ENCODE peak calls at places on chromosomes 6 and 20, in seven cellular contexts. S, P, Y, N, E, X and M are unnamed samples.

GRCh38 chr20:57141492-57141891 is 124.9 kb downstream of the BMP7 start:
- DNase-seq in X (no peak), N (no peak), Y (no peak), P (no peak), E (no peak), S (no peak), M (no peak)

GRCh38 chr20:51563597-51564332 is 21.2 kb upstream of the NFATC2 start:
- DNase-seq in E (peak; percentile 51), Y (peak; percentile 67), X (peak; percentile 73), S (peak; percentile 86), P (peak; percentile 87), N (peak; percentile 90), M (no peak)

GRCh38 chr6:21500894-21501293 is 92.7 kb upstream of the SOX4 start:
- DNase-seq in S (no peak), N (no peak), X (no peak), Y (no peak), P (no peak), E (no peak), M (no peak)

GRCh38 chr20:32626859-32627636 is 41.9 kb upstream of the NOL4L start:
- DNase-seq in S (no peak), Y (peak; percentile 29), X (no peak), E (no peak), N (no peak), P (no peak), M (no peak)

GRCh38 chr6:154613137-154613676 is 102.7 kb upstream of the CNKSR3 start:
- DNase-seq in X (no peak), Y (no peak), E (no peak), S (peak; percentile 79), N (no peak), P (peak; percentile 95), M (no peak)

GRCh38 chr6:3776881-3777507 is 25.5 kb upstream of the PXDC1 start:
- DNase-seq in P (no peak), Y (no peak), N (no peak), X (no peak), S (no peak), E (no peak), M (no peak)

GRCh38 chr20:37299718-37300529 is 10.5 kb downstream of the MANBAL start:
- DNase-seq in E (no peak), X (no peak), Y (no peak), S (peak; percentile 65), P (peak; percentile 65), N (no peak), M (no peak)

GRCh38 chr6:686528-686927 is 6.4 kb downstream of the EXOC2 start:
- DNase-seq in N (no peak), S (no peak), X (no peak), Y (no peak), E (no peak), P (no peak), M (no peak)

GRCh38 chr6:30164714-30165113 is 1.4 kb downstream of the TRIM15 start:
- DNase-seq in P (no peak), N (no peak), Y (no peak), X (no peak), S (no peak), E (no peak), M (no peak)

GRCh38 chr20:33551778-33552177 is 61.9 kb downstream of the CBFA2T2 start:
- DNase-seq in P (peak; percentile 66), S (peak; percentile 73), N (no peak), Y (no peak), E (no peak), X (no peak), M (no peak)

GRCh38 chr6:144149894-144150672 is at the start of gene STX11:
- DNase-seq in X (peak; percentile 73), Y (peak; percentile 57), E (peak; percentile 38), N (peak; percentile 71), P (peak; percentile 22), S (peak; percentile 29), M (peak; percentile 52)

GRCh38 chr20:34849778-34850177 is 22.9 kb downstream of the GGT7 start:
- DNase-seq in X (no peak), P (no peak), N (no peak), E (no peak), S (no peak), Y (no peak), M (no peak)

GRCh38 chr20:41615671-41616070 is 2.5 kb downstream of the CHD6 start:
- DNase-seq in X (no peak), N (no peak), S (no peak), P (no peak), Y (no peak), E (no peak), M (no peak)

GRCh38 chr6:32313964-32314363 is 57.7 kb downstream of the TSBP1 start:
- DNase-seq in X (no peak), P (no peak), S (no peak), E (no peak), N (no peak), Y (no peak), M (no peak)

GRCh38 chr6:90025418-90026089 is 131.3 kb downstream of the GJA10 start:
- DNase-seq in N (no peak), S (peak; percentile 97), P (peak; percentile 92), Y (no peak), E (no peak), X (no peak), M (no peak)

GRCh38 chr20:59255256-59255655 is 45.2 kb upstream of the EDN3 start:
- DNase-seq in E (no peak), S (no peak), N (no peak), P (no peak), X (no peak), Y (no peak), M (no peak)

GRCh38 chr6:125188594-125189203 is 35.1 kb downstream of the TPD52L1 start:
- DNase-seq in P (no peak), E (no peak), Y (no peak), S (no peak), X (no peak), N (no peak), M (no peak)

GRCh38 chr6:110332281-110332680 is 25.9 kb downstream of the METTL24 start:
- DNase-seq in P (no peak), N (no peak), Y (no peak), X (no peak), S (no peak), E (no peak), M (no peak)

GRCh38 chr20:23155141-23155590 is 69.0 kb upstream of the CD93 start:
- DNase-seq in N (peak; percentile 50), E (no peak), Y (no peak), S (no peak), X (no peak), P (no peak), M (no peak)
- H3K4me1 ChIP-seq in N (peaks cover 75% of the 10 kb centered on the region), E (no peaks in the 10 kb centered on the region), Y (no peaks in the 10 kb centered on the region), S (peaks cover 23% of the 10 kb centered on the region), X (peaks cover 80% of the 10 kb centered on the region), P (peaks cover 33% of the 10 kb centered on the region), M (no peaks in the 10 kb centered on the region)

DNA sequence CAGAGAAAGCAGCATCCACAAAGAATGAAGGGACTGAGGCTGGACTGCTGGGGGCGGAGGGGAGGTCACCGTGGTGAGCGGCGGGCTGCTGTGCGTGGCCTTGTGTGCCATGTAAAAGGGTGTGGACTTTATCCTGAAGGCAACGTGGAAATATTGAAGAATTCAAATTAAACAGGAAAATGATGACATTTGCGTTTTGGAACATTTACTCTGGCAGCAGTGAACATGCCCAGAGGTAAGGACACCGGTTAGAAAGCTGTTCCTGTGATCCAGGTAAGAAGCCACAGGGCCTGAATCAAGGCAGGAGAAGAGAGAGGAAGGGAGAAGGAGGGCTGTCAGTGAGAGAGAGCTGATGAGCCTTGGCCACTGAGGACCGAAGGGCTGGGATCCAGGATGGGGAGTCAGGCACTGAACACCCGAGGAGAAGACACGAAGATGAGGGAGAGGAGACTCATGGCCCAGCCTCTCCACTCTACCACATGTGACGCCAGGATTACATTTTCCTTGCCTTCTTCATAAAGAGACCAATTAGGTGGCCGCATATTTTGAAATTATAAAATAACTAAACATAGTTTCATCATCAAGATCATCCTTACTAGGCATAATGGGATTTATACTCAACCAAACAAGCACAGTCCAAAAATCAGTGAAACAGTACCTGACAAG is 58.4 kb downstream of the TRAM2 start:
- DNase-seq in N (no peak), P (no peak), E (no peak), Y (no peak), X (no peak), S (no peak), M (no peak)
- H3K4me1 ChIP-seq in N (peaks cover 70% of the 10 kb centered on the region), P (peaks cover 61% of the 10 kb centered on the region), E (peaks cover 61% of the 10 kb centered on the region), Y (peaks cover 17% of the 10 kb centered on the region), X (peaks cover 42% of the 10 kb centered on the region), S (peaks cover 49% of the 10 kb centered on the region), M (no peaks in the 10 kb centered on the region)

DNA sequence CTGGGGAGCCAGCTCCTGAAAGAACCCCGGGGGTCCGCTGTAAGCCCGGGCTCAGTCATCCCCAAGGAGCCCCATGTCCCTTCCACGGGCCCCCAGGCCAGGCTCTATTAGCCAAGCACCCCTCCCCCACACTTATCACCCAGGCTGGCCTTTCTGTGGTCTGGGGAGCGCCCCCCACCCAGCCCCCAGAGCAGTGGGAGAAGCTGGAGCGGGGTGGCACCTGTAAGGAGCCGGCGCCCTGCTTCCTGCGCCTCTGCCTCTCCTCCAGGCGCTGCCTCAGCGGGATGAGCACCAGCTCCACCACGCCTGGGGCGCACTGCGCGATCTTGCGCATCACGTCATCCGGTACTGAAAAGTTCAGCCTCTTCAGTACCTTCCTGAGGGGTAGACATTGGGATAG is 2.3 kb downstream of the SPEF1 start:
- DNase-seq in E (no peak), Y (no peak), X (no peak), S (no peak), N (no peak), P (no peak), M (no peak)
- H3K4me1 ChIP-seq in E (peaks cover 10% of the 10 kb centered on the region), Y (peaks cover 9% of the 10 kb centered on the region), X (peaks cover 26% of the 10 kb centered on the region), S (peaks cover 4% of the 10 kb centered on the region), N (peaks cover 36% of the 10 kb centered on the region), P (no peaks in the 10 kb centered on the region), M (peaks cover 10% of the 10 kb centered on the region)

DNA sequence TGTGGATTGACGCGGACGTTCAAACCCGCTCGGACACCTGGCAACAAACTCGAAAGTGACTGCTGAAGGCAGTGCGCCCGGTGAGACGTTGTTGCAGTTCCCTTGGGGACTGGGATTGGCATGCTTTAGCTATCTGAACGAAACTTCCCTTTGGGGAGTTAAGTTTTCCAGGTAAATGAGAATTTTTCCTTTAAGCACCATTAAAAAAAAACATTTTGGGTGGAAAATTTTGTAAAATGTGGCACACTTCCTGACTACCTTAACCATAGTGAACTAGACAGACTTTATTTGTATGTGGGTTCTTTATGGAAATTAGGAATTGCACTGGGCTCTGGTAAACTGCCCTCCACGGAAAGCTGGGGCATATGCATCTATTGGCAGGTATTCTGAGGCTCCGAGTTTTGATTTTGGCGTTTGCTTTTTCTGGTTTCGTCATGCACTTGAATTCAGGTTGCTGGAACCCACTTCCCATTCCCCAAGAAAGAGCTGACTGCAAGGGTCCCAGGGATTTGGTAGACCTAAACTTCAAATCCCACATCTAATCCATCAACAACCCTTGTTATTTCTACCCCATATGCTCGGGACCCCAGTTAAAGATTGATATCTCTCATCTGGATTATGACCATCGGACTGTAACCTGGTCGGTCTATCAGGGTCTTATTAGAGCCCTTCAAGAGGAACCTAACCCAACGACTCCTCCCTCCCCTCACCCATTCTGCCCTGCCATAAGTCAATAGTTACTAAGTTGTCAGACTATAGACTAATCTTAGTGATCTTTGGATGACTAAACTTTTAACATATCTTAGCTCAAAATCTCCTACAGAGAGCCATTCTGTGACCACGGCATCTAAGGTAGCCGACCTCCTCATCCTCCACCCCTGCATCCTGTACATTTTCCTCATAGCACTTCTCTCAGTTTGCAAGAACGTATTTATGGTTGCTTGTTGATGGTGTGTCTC is 800 bp upstream of the DYNLT1 start:
- DNase-seq in S (no peak), N (no peak), P (no peak), E (no peak), X (no peak), Y (no peak), M (peak; percentile 24)
- H3K4me1 ChIP-seq in S (peaks cover 29% of the 10 kb centered on the region), N (peaks cover 62% of the 10 kb centered on the region), P (peaks cover 47% of the 10 kb centered on the region), E (peaks cover 44% of the 10 kb centered on the region), X (peaks cover 38% of the 10 kb centered on the region), Y (peaks cover 5% of the 10 kb centered on the region), M (peaks cover 44% of the 10 kb centered on the region)

GRCh38 chr20:62105592-62105991 is 16.7 kb upstream of the LSM14B start:
- DNase-seq in Y (no peak), P (no peak), S (no peak), X (no peak), E (no peak), N (no peak), M (no peak)
- H3K4me1 ChIP-seq in Y (no peaks in the 10 kb centered on the region), P (no peaks in the 10 kb centered on the region), S (peaks cover 2% of the 10 kb centered on the region), X (no peaks in the 10 kb centered on the region), E (no peaks in the 10 kb centered on the region), N (no peaks in the 10 kb centered on the region), M (no peaks in the 10 kb centered on the region)